ENCODE peak calls at places on chromosome 22, in four cellular contexts. P is A549, T is HepG2, F is SK-N-SH. A is an unnamed sample.

GRCh38 chr22:24803064-24803542 is 2.9 kb upstream of the SGSM1 start:
- DNase-seq in P (peak; percentile 61), T (peak; percentile 46), F (peak; percentile 78), A (no peak)

GRCh38 chr22:27682438-27682837 is 119.1 kb downstream of the MN1 start:
- DNase-seq in P (no peak), T (no peak), F (no peak), A (no peak)

GRCh38 chr22:40412441-40412840 is 42.0 kb downstream of the SGSM3 start:
- DNase-seq in P (no peak), T (no peak), F (no peak), A (peak; percentile 83)

GRCh38 chr22:44668886-44669724 is 32.9 kb upstream of the PRR5 start:
- DNase-seq in P (no peak), T (no peak), F (peak; percentile 63), A (no peak)

GRCh38 chr22:41979423-41980250 is 10.4 kb downstream of the SEPTIN3 start:
- DNase-seq in P (no peak), T (no peak), F (no peak), A (no peak)

GRCh38 chr22:32539631-32540449 is 65.2 kb downstream of the FBXO7 start:
- DNase-seq in P (no peak), T (no peak), F (no peak), A (peak; percentile 28)

GRCh38 chr22:18109410-18110193 is 1.0 kb upstream of the TUBA8 start:
- DNase-seq in P (no peak), T (no peak), F (no peak), A (no peak)

GRCh38 chr22:25564979-25565677 is 653 bp downstream of the GRK3 start:
- DNase-seq in P (peak; percentile 3), T (no peak), F (peak; percentile 73), A (no peak)

GRCh38 chr22:34814260-34814659 is 251.7 kb upstream of the ISX start:
- DNase-seq in P (no peak), T (peak; percentile 10), F (no peak), A (no peak)

GRCh38 chr22:24482998-24483397 is 12.1 kb upstream of the UPB1 start:
- DNase-seq in P (no peak), T (no peak), F (no peak), A (no peak)

GRCh38 chr22:24402460-24403192 is 24.8 kb upstream of the ADORA2A start:
- DNase-seq in P (peak; percentile 60), T (peak; percentile 24), F (peak; percentile 75), A (peak; percentile 33)

GRCh38 chr22:19520007-19520406 is 4.2 kb downstream of the CLDN5 start:
- DNase-seq in P (no peak), T (no peak), F (no peak), A (no peak)

GRCh38 chr22:36868546-36868945 is 7.7 kb downstream of the NCF4 start:
- DNase-seq in P (no peak), T (no peak), F (no peak), A (no peak)

GRCh38 chr22:36872084-36872483 is 11.3 kb downstream of the NCF4 start:
- DNase-seq in P (no peak), T (no peak), F (peak; percentile 3), A (no peak)

GRCh38 chr22:36871669-36872081 is 10.9 kb downstream of the NCF4 start:
- DNase-seq in P (no peak), T (no peak), F (peak; percentile 14), A (no peak)

GRCh38 chr22:36867695-36868094 is 6.9 kb downstream of the NCF4 start:
- DNase-seq in P (no peak), T (no peak), F (no peak), A (no peak)

GRCh38 chr22:36870250-36870649 is 9.4 kb downstream of the NCF4 start:
- DNase-seq in P (peak; percentile 20), T (no peak), F (peak; percentile 61), A (no peak)
- H3K4me3 ChIP-seq in P (no peak overlapping the region), T (no peak overlapping the region), F (no peak overlapping the region), A (no peak overlapping the region)

DNA sequence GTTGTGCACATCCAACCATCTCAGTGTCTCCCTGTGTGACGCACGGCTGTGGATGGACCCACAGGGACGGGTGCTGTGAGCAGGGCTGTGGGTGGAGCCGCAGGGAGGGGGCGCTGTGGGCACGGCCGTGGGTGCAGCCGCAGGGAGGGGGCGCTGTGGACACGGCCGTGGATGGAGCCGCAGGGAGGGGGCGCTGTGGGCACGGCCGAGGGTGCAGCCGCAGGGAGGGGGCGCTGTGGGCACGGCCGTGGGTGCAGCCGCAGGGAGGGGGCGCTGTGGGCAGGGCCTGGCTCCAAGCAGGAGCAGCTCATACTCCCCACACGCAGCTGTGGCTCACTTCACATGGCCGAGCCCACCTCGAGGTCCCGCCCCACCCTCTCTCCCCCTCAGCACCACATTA is 6.0 kb upstream of the MAPK11 start:
- DNase-seq in P (no peak), T (peak; percentile 16), F (peak; percentile 79), A (peak; percentile 66)
- TF ChIP-seq PBX3 in P (no peak), T (no peak), F (no peak), A (no peak)

DNA sequence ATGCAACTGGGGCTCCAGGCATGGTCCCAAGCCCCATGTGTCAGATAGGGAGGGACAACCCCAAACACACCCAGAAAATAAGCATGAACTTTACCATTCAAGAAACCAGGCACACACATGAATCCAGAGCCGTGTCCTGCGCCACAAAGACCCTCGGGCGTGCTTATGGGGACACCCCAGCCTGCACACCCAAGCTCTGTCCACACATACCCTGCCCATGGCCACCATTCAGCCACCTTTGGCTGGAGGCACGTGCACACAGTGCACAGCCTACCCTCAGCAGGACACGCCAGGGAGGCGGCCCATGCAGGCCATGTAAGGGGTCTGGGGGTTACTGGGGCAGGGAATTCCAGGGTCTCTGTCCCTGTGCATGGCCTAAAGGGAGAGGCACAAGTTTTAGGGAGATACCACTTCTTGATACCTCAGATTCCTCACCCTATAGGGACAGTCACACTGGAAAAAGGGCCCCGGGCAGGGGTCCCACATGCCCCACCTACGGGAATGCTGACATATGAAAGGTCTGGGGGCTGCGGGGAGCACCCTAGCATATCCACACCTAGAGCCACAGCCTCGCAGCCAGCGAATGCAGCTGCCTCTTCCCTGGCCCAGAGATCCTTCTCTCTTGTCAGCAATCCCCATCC is 20.6 kb downstream of the PACSIN2 start:
- DNase-seq in P (no peak), T (peak; percentile 27), F (no peak), A (no peak)
- H3K4me3 ChIP-seq in P (peak overlapping the region; percentile 52), T (peak overlapping the region; percentile 47), F (no peak overlapping the region), A (no peak overlapping the region)

GRCh38 chr22:48247829-48248228 is 1485.4 kb downstream of the TBC1D22A start:
- DNase-seq in P (no peak), T (no peak), F (no peak), A (no peak)
- TF ChIP-seq PBX3 in P (no peak), T (no peak), F (no peak), A (no peak)

GRCh38 chr22:38924197-38924952 is 33.0 kb upstream of the APOBEC3A start:
- DNase-seq in P (peak; percentile 26), T (peak; percentile 97), F (no peak), A (no peak)
- H3K4me3 ChIP-seq in P (peak overlapping the region; percentile 35), T (peak overlapping the region; percentile 4), F (peak overlapping the region; percentile 52), A (no peak overlapping the region)

GRCh38 chr22:35949243-35949642 is 79.4 kb downstream of the RBFOX2 start:
- DNase-seq in P (no peak), T (peak; percentile 58), F (no peak), A (no peak)

GRCh38 chr22:35947794-35948425 is 80.7 kb downstream of the RBFOX2 start:
- DNase-seq in P (no peak), T (no peak), F (no peak), A (no peak)

GRCh38 chr22:35952576-35952975 is 76.0 kb downstream of the RBFOX2 start:
- DNase-seq in P (no peak), T (no peak), F (no peak), A (no peak)

GRCh38 chr22:35955546-35955945 is 73.1 kb downstream of the RBFOX2 start:
- DNase-seq in P (no peak), T (no peak), F (no peak), A (no peak)

DNA sequence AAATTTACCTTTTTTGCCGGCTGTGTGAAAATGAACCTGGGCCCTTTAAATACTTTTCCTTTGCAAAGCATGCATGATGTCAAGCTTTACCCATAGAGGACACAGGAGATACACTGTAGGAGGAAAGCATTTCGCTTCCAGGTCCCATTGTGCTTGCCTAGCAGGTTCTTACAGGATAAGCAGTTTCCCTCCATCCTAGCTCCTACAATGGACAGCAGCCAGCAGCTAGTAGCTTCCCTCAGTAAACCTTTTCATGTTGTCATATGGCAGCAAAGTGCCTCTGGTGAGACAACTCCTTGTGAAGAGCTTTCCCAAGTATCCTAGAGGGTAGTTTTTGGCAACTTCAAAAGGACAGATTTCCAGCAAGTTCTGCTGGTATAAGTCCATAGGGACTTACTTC is 78.4 kb downstream of the RBFOX2 start:
- DNase-seq in P (no peak), T (no peak), F (no peak), A (no peak)
- TF ChIP-seq PBX3 in P (no peak), T (no peak), F (no peak), A (no peak)

A was measured in GM12878.